ENCODE peak calls at places on chromosome 3, in five cellular contexts. One of them, this sample, is unnamed.

GRCh38 chr3:51719413-51720025 is 12.7 kb downstream of the GRM2 start:
- DNase-seq in mucosa of descending colon: no peak
- DNase-seq in RWPE1: no peak
- DNase-seq in GF-D8: no peak
- DNase-seq in epithelial cell of esophagus: no peak
- DNase-seq in this sample: no peak

GRCh38 chr3:47385007-47385406 is 4.2 kb downstream of the PTPN23 start:
- DNase-seq in GF-D8: no peak
- DNase-seq in mucosa of descending colon: no peak
- DNase-seq in epithelial cell of esophagus: peak; percentile 89
- DNase-seq in RWPE1: no peak
- DNase-seq in this sample: no peak

GRCh38 chr3:190003730-190004129 is 117.0 kb downstream of the P3H2 start:
- DNase-seq in GF-D8: no peak
- DNase-seq in mucosa of descending colon: no peak
- DNase-seq in RWPE1: peak; percentile 79
- DNase-seq in epithelial cell of esophagus: peak; percentile 63
- DNase-seq in this sample: no peak

GRCh38 chr3:46495901-46496456 is 1.8 kb upstream of the RTP3 start:
- DNase-seq in RWPE1: no peak
- DNase-seq in epithelial cell of esophagus: peak; percentile 56
- DNase-seq in mucosa of descending colon: no peak
- DNase-seq in GF-D8: no peak
- DNase-seq in this sample: no peak

GRCh38 chr3:143951351-143951971 is 20.2 kb upstream of the DIPK2A start:
- DNase-seq in RWPE1: peak; percentile 38
- DNase-seq in mucosa of descending colon: no peak
- DNase-seq in epithelial cell of esophagus: peak; percentile 59
- DNase-seq in GF-D8: no peak
- DNase-seq in this sample: peak; percentile 28

GRCh38 chr3:142618917-142619401 is 22.8 kb downstream of the PLS1 start:
- DNase-seq in mucosa of descending colon: no peak
- DNase-seq in GF-D8: no peak
- DNase-seq in RWPE1: peak; percentile 56
- DNase-seq in epithelial cell of esophagus: peak; percentile 79
- DNase-seq in this sample: peak; percentile 53

GRCh38 chr3:33392703-33393125 is 47.5 kb downstream of the UBP1 start:
- DNase-seq in GF-D8: no peak
- DNase-seq in epithelial cell of esophagus: peak; percentile 78
- DNase-seq in mucosa of descending colon: no peak
- DNase-seq in RWPE1: peak; percentile 84
- DNase-seq in this sample: no peak

GRCh38 chr3:150237490-150237889 is 170.6 kb upstream of the TSC22D2 start:
- DNase-seq in epithelial cell of esophagus: peak; percentile 92
- DNase-seq in mucosa of descending colon: no peak
- DNase-seq in GF-D8: no peak
- DNase-seq in RWPE1: peak; percentile 84
- DNase-seq in this sample: no peak

GRCh38 chr3:186854146-186854545 is 11.6 kb downstream of the ADIPOQ start:
- DNase-seq in RWPE1: no peak
- DNase-seq in GF-D8: no peak
- DNase-seq in epithelial cell of esophagus: no peak
- DNase-seq in mucosa of descending colon: no peak
- DNase-seq in this sample: no peak

GRCh38 chr3:172596394-172596706 is 73.1 kb upstream of the TNFSF10 start:
- DNase-seq in mucosa of descending colon: no peak
- DNase-seq in epithelial cell of esophagus: no peak
- DNase-seq in GF-D8: no peak
- DNase-seq in RWPE1: no peak
- DNase-seq in this sample: no peak

GRCh38 chr3:110971010-110971585 is 100.5 kb upstream of the NECTIN3 start:
- DNase-seq in mucosa of descending colon: no peak
- DNase-seq in RWPE1: no peak
- DNase-seq in GF-D8: no peak
- DNase-seq in epithelial cell of esophagus: no peak
- DNase-seq in this sample: no peak

GRCh38 chr3:124584552-124585391 is 145.5 kb upstream of the UMPS start:
- DNase-seq in GF-D8: no peak
- DNase-seq in epithelial cell of esophagus: peak; percentile 53
- DNase-seq in RWPE1: peak; percentile 57
- DNase-seq in mucosa of descending colon: peak; percentile 88
- DNase-seq in this sample: peak; percentile 10

GRCh38 chr3:61985020-61985419 is 388.3 kb downstream of the FEZF2 start:
- DNase-seq in mucosa of descending colon: no peak
- DNase-seq in epithelial cell of esophagus: peak; percentile 67
- DNase-seq in GF-D8: no peak
- DNase-seq in RWPE1: peak; percentile 12
- DNase-seq in this sample: no peak

GRCh38 chr3:32077260-32078084 is 28.9 kb upstream of the GPD1L start:
- DNase-seq in mucosa of descending colon: peak; percentile 69
- DNase-seq in epithelial cell of esophagus: no peak
- DNase-seq in RWPE1: no peak
- DNase-seq in GF-D8: no peak
- DNase-seq in this sample: peak; percentile 12

GRCh38 chr3:16514021-16514700 is 662 bp upstream of the RFTN1 start:
- DNase-seq in mucosa of descending colon: no peak
- DNase-seq in RWPE1: no peak
- DNase-seq in epithelial cell of esophagus: no peak
- DNase-seq in GF-D8: no peak
- DNase-seq in this sample: no peak

GRCh38 chr3:52865994-52866393 is 31.2 kb upstream of the MUSTN1 start:
- DNase-seq in RWPE1: no peak
- DNase-seq in epithelial cell of esophagus: no peak
- DNase-seq in mucosa of descending colon: no peak
- DNase-seq in GF-D8: no peak
- DNase-seq in this sample: no peak

GRCh38 chr3:2597615-2598014 is 498.9 kb downstream of the CNTN4 start:
- DNase-seq in GF-D8: no peak
- DNase-seq in epithelial cell of esophagus: no peak
- DNase-seq in mucosa of descending colon: no peak
- DNase-seq in RWPE1: no peak
- DNase-seq in this sample: no peak

GRCh38 chr3:107242579-107242978 is 134.7 kb upstream of the CCDC54 start:
- DNase-seq in mucosa of descending colon: no peak
- DNase-seq in RWPE1: no peak
- DNase-seq in epithelial cell of esophagus: no peak
- DNase-seq in GF-D8: no peak
- DNase-seq in this sample: peak; percentile 54

GRCh38 chr3:184765047-184765729 is 46.8 kb upstream of the VPS8 start:
- DNase-seq in RWPE1: peak; percentile 77
- DNase-seq in mucosa of descending colon: no peak
- DNase-seq in GF-D8: no peak
- DNase-seq in epithelial cell of esophagus: peak; percentile 100
- DNase-seq in this sample: no peak